ENCODE peak calls at places on chromosomes 12 and 14, in four cellular contexts. A is DMS53; P is stimulated activated naive CD8-positive, alpha-beta T cell treated with anti-CD3 and anti-CD28 coated beads, Interleukin-15, amount 100 ng/mL, for 72 hours; M is heart left ventricle. O is an unnamed sample.

GRCh38 chr14:95575820-95576473 is 41.1 kb downstream of the GLRX5 start:
- DNase-seq in A (no peak), P (no peak), M (no peak), O (no peak)

GRCh38 chr14:68363401-68363800 is 429.5 kb downstream of the ZFP36L1 start:
- DNase-seq in A (no peak), P (no peak), M (no peak), O (peak; percentile 31)

GRCh38 chr14:100893228-100893601 is 10.3 kb downstream of the RTL1 start:
- DNase-seq in A (peak; percentile 7), P (no peak), M (no peak), O (no peak)

GRCh38 chr12:12807970-12808702 is 5.0 kb upstream of the DDX47 start:
- DNase-seq in A (peak; percentile 98), P (peak; percentile 45), M (peak; percentile 73), O (peak; percentile 67)

GRCh38 chr14:102140750-102141145 is 1.1 kb downstream of the WDR20 start:
- DNase-seq in A (peak; percentile 36), P (no peak), M (no peak), O (no peak)

GRCh38 chr12:106226884-106227640 is 20.8 kb downstream of the CKAP4 start:
- DNase-seq in A (peak; percentile 81), P (peak; percentile 20), M (no peak), O (peak; percentile 85)

GRCh38 chr14:68669644-68670343 is 123.1 kb downstream of the ZFP36L1 start:
- DNase-seq in A (no peak), P (no peak), M (no peak), O (no peak)

GRCh38 chr12:124097681-124098080 is 124.7 kb downstream of the ZNF664 start:
- DNase-seq in A (no peak), P (no peak), M (no peak), O (no peak)

GRCh38 chr12:121911824-121912585 is 6.4 kb upstream of the CFAP251 start:
- DNase-seq in A (no peak), P (no peak), M (no peak), O (no peak)

GRCh38 chr12:12560587-12561304 is 1.9 kb downstream of the DUSP16 start:
- DNase-seq in A (peak; percentile 94), P (peak; percentile 45), M (no peak), O (peak; percentile 72)

GRCh38 chr12:3551386-3551785 is 60.4 kb downstream of the PRMT8 start:
- DNase-seq in A (no peak), P (no peak), M (peak; percentile 81), O (no peak)

GRCh38 chr14:77270361-77271112 is 469 bp downstream of the NGB start:
- DNase-seq in A (peak; percentile 53), P (no peak), M (no peak), O (peak; percentile 73)

GRCh38 chr14:79638647-79639266 is 572.5 kb downstream of the DIO2 start:
- DNase-seq in A (no peak), P (no peak), M (no peak), O (peak; percentile 59)

GRCh38 chr12:52215587-52216031 is 17.4 kb upstream of the KRT7 start:
- DNase-seq in A (peak; percentile 96), P (no peak), M (peak; percentile 37), O (peak; percentile 66)

GRCh38 chr12:87304406-87304805 is 724.8 kb downstream of the C12orf50 start:
- DNase-seq in A (peak; percentile 36), P (no peak), M (no peak), O (no peak)

GRCh38 chr14:78029471-78030372 is 140.5 kb upstream of the NRXN3 start:
- DNase-seq in A (no peak), P (no peak), M (no peak), O (peak; percentile 98)

GRCh38 chr12:123967121-123967586 is 5.5 kb downstream of the CCDC92 start:
- DNase-seq in A (no peak), P (no peak), M (no peak), O (no peak)